ENCODE peak calls at places on chromosome 14, in ten cellular contexts. One of them, this sample, is unnamed.

GRCh38 chr14:103624860-103625259 is 4.2 kb upstream of the KLC1 start:
- DNase-seq in adrenal gland: peak; percentile 81
- DNase-seq in effector memory CD4-positive, alpha-beta T cell: no peak
- DNase-seq in NCI-H460: peak; percentile 88
- DNase-seq in activated T-helper 2 cell treated with anti-CD3 and anti-CD28 coated beads, Interferon-gamma antibody, Interleukin-2, Interleukin-4, amounts not matched to agents 10 μg/mL and 5 μg/mL and 100 μg/mL, durations not matched to agents 14 hours and 24 hours and 36 hours: no peak
- DNase-seq in CD4-positive, alpha-beta T cell: no peak
- DNase-seq in stimulated activated CD4-positive, alpha-beta T cell treated with anti-CD3 and anti-CD28 coated beads, TNF-alpha, amount 100 ng/mL, for 48 hours: no peak
- DNase-seq in NCI-H526 treated with DMSO at 0.1 percent for 48 hours: no peak
- DNase-seq in dermis microvascular lymphatic vessel endothelial cell: peak; percentile 32
- DNase-seq in HCEC 1CT: peak; percentile 73
- DNase-seq in this sample: no peak

GRCh38 chr14:91299483-91300115 is 55.1 kb upstream of the GPR68 start:
- DNase-seq in adrenal gland: no peak
- DNase-seq in effector memory CD4-positive, alpha-beta T cell: no peak
- DNase-seq in NCI-H460: no peak
- DNase-seq in activated T-helper 2 cell treated with anti-CD3 and anti-CD28 coated beads, Interferon-gamma antibody, Interleukin-2, Interleukin-4, amounts not matched to agents 10 μg/mL and 5 μg/mL and 100 μg/mL, durations not matched to agents 14 hours and 24 hours and 36 hours: no peak
- DNase-seq in CD4-positive, alpha-beta T cell: no peak
- DNase-seq in stimulated activated CD4-positive, alpha-beta T cell treated with anti-CD3 and anti-CD28 coated beads, TNF-alpha, amount 100 ng/mL, for 48 hours: peak; percentile 48
- DNase-seq in NCI-H526 treated with DMSO at 0.1 percent for 48 hours: no peak
- DNase-seq in dermis microvascular lymphatic vessel endothelial cell: no peak
- DNase-seq in HCEC 1CT: no peak
- DNase-seq in this sample: no peak

GRCh38 chr14:89425931-89426330 is 8.9 kb upstream of the FOXN3 start:
- DNase-seq in adrenal gland: no peak
- DNase-seq in effector memory CD4-positive, alpha-beta T cell: no peak
- DNase-seq in NCI-H460: no peak
- DNase-seq in activated T-helper 2 cell treated with anti-CD3 and anti-CD28 coated beads, Interferon-gamma antibody, Interleukin-2, Interleukin-4, amounts not matched to agents 10 μg/mL and 5 μg/mL and 100 μg/mL, durations not matched to agents 14 hours and 24 hours and 36 hours: no peak
- DNase-seq in CD4-positive, alpha-beta T cell: no peak
- DNase-seq in stimulated activated CD4-positive, alpha-beta T cell treated with anti-CD3 and anti-CD28 coated beads, TNF-alpha, amount 100 ng/mL, for 48 hours: no peak
- DNase-seq in NCI-H526 treated with DMSO at 0.1 percent for 48 hours: no peak
- DNase-seq in dermis microvascular lymphatic vessel endothelial cell: peak; percentile 79
- DNase-seq in HCEC 1CT: peak; percentile 98
- DNase-seq in this sample: no peak

GRCh38 chr14:70188608-70189540 is at the start of gene SLC8A3:
- DNase-seq in adrenal gland: peak; percentile 10
- DNase-seq in effector memory CD4-positive, alpha-beta T cell: no peak
- DNase-seq in NCI-H460: peak; percentile 5
- DNase-seq in activated T-helper 2 cell treated with anti-CD3 and anti-CD28 coated beads, Interferon-gamma antibody, Interleukin-2, Interleukin-4, amounts not matched to agents 10 μg/mL and 5 μg/mL and 100 μg/mL, durations not matched to agents 14 hours and 24 hours and 36 hours: peak; percentile 9
- DNase-seq in CD4-positive, alpha-beta T cell: no peak
- DNase-seq in stimulated activated CD4-positive, alpha-beta T cell treated with anti-CD3 and anti-CD28 coated beads, TNF-alpha, amount 100 ng/mL, for 48 hours: peak; percentile 12
- DNase-seq in NCI-H526 treated with DMSO at 0.1 percent for 48 hours: peak; percentile 69
- DNase-seq in dermis microvascular lymphatic vessel endothelial cell: peak; percentile 11
- DNase-seq in HCEC 1CT: peak; percentile 8
- DNase-seq in this sample: peak; percentile 53

GRCh38 chr14:99595034-99595433 is 9.0 kb downstream of the CCDC85C start:
- DNase-seq in adrenal gland: no peak
- DNase-seq in effector memory CD4-positive, alpha-beta T cell: no peak
- DNase-seq in NCI-H460: no peak
- DNase-seq in activated T-helper 2 cell treated with anti-CD3 and anti-CD28 coated beads, Interferon-gamma antibody, Interleukin-2, Interleukin-4, amounts not matched to agents 10 μg/mL and 5 μg/mL and 100 μg/mL, durations not matched to agents 14 hours and 24 hours and 36 hours: peak; percentile 41
- DNase-seq in CD4-positive, alpha-beta T cell: no peak
- DNase-seq in stimulated activated CD4-positive, alpha-beta T cell treated with anti-CD3 and anti-CD28 coated beads, TNF-alpha, amount 100 ng/mL, for 48 hours: peak; percentile 19
- DNase-seq in NCI-H526 treated with DMSO at 0.1 percent for 48 hours: no peak
- DNase-seq in dermis microvascular lymphatic vessel endothelial cell: no peak
- DNase-seq in HCEC 1CT: no peak
- DNase-seq in this sample: no peak

GRCh38 chr14:91470216-91470615 is 39.9 kb downstream of the PPP4R3A start:
- DNase-seq in adrenal gland: no peak
- DNase-seq in effector memory CD4-positive, alpha-beta T cell: no peak
- DNase-seq in NCI-H460: no peak
- DNase-seq in activated T-helper 2 cell treated with anti-CD3 and anti-CD28 coated beads, Interferon-gamma antibody, Interleukin-2, Interleukin-4, amounts not matched to agents 10 μg/mL and 5 μg/mL and 100 μg/mL, durations not matched to agents 14 hours and 24 hours and 36 hours: no peak
- DNase-seq in CD4-positive, alpha-beta T cell: no peak
- DNase-seq in stimulated activated CD4-positive, alpha-beta T cell treated with anti-CD3 and anti-CD28 coated beads, TNF-alpha, amount 100 ng/mL, for 48 hours: no peak
- DNase-seq in NCI-H526 treated with DMSO at 0.1 percent for 48 hours: no peak
- DNase-seq in dermis microvascular lymphatic vessel endothelial cell: no peak
- DNase-seq in HCEC 1CT: no peak
- DNase-seq in this sample: no peak

GRCh38 chr14:92154283-92154942 is 32.6 kb downstream of the CPSF2 start:
- DNase-seq in adrenal gland: no peak
- DNase-seq in effector memory CD4-positive, alpha-beta T cell: no peak
- DNase-seq in NCI-H460: no peak
- DNase-seq in activated T-helper 2 cell treated with anti-CD3 and anti-CD28 coated beads, Interferon-gamma antibody, Interleukin-2, Interleukin-4, amounts not matched to agents 10 μg/mL and 5 μg/mL and 100 μg/mL, durations not matched to agents 14 hours and 24 hours and 36 hours: no peak
- DNase-seq in CD4-positive, alpha-beta T cell: no peak
- DNase-seq in stimulated activated CD4-positive, alpha-beta T cell treated with anti-CD3 and anti-CD28 coated beads, TNF-alpha, amount 100 ng/mL, for 48 hours: no peak
- DNase-seq in NCI-H526 treated with DMSO at 0.1 percent for 48 hours: no peak
- DNase-seq in dermis microvascular lymphatic vessel endothelial cell: no peak
- DNase-seq in HCEC 1CT: peak; percentile 34
- DNase-seq in this sample: no peak

GRCh38 chr14:95525999-95526398 is 8.9 kb upstream of the GLRX5 start:
- DNase-seq in adrenal gland: no peak
- DNase-seq in effector memory CD4-positive, alpha-beta T cell: no peak
- DNase-seq in NCI-H460: no peak
- DNase-seq in activated T-helper 2 cell treated with anti-CD3 and anti-CD28 coated beads, Interferon-gamma antibody, Interleukin-2, Interleukin-4, amounts not matched to agents 10 μg/mL and 5 μg/mL and 100 μg/mL, durations not matched to agents 14 hours and 24 hours and 36 hours: no peak
- DNase-seq in CD4-positive, alpha-beta T cell: no peak
- DNase-seq in stimulated activated CD4-positive, alpha-beta T cell treated with anti-CD3 and anti-CD28 coated beads, TNF-alpha, amount 100 ng/mL, for 48 hours: no peak
- DNase-seq in NCI-H526 treated with DMSO at 0.1 percent for 48 hours: no peak
- DNase-seq in dermis microvascular lymphatic vessel endothelial cell: no peak
- DNase-seq in HCEC 1CT: no peak
- DNase-seq in this sample: no peak

GRCh38 chr14:68937790-68938514 is 41.1 kb downstream of the ACTN1 start:
- DNase-seq in adrenal gland: peak; percentile 36
- DNase-seq in effector memory CD4-positive, alpha-beta T cell: no peak
- DNase-seq in NCI-H460: no peak
- DNase-seq in activated T-helper 2 cell treated with anti-CD3 and anti-CD28 coated beads, Interferon-gamma antibody, Interleukin-2, Interleukin-4, amounts not matched to agents 10 μg/mL and 5 μg/mL and 100 μg/mL, durations not matched to agents 14 hours and 24 hours and 36 hours: no peak
- DNase-seq in CD4-positive, alpha-beta T cell: peak; percentile 9
- DNase-seq in stimulated activated CD4-positive, alpha-beta T cell treated with anti-CD3 and anti-CD28 coated beads, TNF-alpha, amount 100 ng/mL, for 48 hours: no peak
- DNase-seq in NCI-H526 treated with DMSO at 0.1 percent for 48 hours: no peak
- DNase-seq in dermis microvascular lymphatic vessel endothelial cell: no peak
- DNase-seq in HCEC 1CT: no peak
- DNase-seq in this sample: no peak

GRCh38 chr14:104891121-104891551 is 26.1 kb downstream of the CEP170B start:
- DNase-seq in adrenal gland: no peak
- DNase-seq in effector memory CD4-positive, alpha-beta T cell: no peak
- DNase-seq in NCI-H460: no peak
- DNase-seq in activated T-helper 2 cell treated with anti-CD3 and anti-CD28 coated beads, Interferon-gamma antibody, Interleukin-2, Interleukin-4, amounts not matched to agents 10 μg/mL and 5 μg/mL and 100 μg/mL, durations not matched to agents 14 hours and 24 hours and 36 hours: no peak
- DNase-seq in CD4-positive, alpha-beta T cell: no peak
- DNase-seq in stimulated activated CD4-positive, alpha-beta T cell treated with anti-CD3 and anti-CD28 coated beads, TNF-alpha, amount 100 ng/mL, for 48 hours: no peak
- DNase-seq in NCI-H526 treated with DMSO at 0.1 percent for 48 hours: no peak
- DNase-seq in dermis microvascular lymphatic vessel endothelial cell: no peak
- DNase-seq in HCEC 1CT: no peak
- DNase-seq in this sample: no peak

GRCh38 chr14:67187826-67188225 is 1.4 kb upstream of the GARIN2 start:
- DNase-seq in adrenal gland: no peak
- DNase-seq in effector memory CD4-positive, alpha-beta T cell: no peak
- DNase-seq in NCI-H460: no peak
- DNase-seq in activated T-helper 2 cell treated with anti-CD3 and anti-CD28 coated beads, Interferon-gamma antibody, Interleukin-2, Interleukin-4, amounts not matched to agents 10 μg/mL and 5 μg/mL and 100 μg/mL, durations not matched to agents 14 hours and 24 hours and 36 hours: no peak
- DNase-seq in CD4-positive, alpha-beta T cell: no peak
- DNase-seq in stimulated activated CD4-positive, alpha-beta T cell treated with anti-CD3 and anti-CD28 coated beads, TNF-alpha, amount 100 ng/mL, for 48 hours: no peak
- DNase-seq in NCI-H526 treated with DMSO at 0.1 percent for 48 hours: no peak
- DNase-seq in dermis microvascular lymphatic vessel endothelial cell: no peak
- DNase-seq in HCEC 1CT: peak; percentile 58
- DNase-seq in this sample: no peak

GRCh38 chr14:59507063-59507751 is 22.9 kb downstream of the JKAMP start:
- DNase-seq in adrenal gland: peak; percentile 66
- DNase-seq in effector memory CD4-positive, alpha-beta T cell: no peak
- DNase-seq in NCI-H460: peak; percentile 76
- DNase-seq in activated T-helper 2 cell treated with anti-CD3 and anti-CD28 coated beads, Interferon-gamma antibody, Interleukin-2, Interleukin-4, amounts not matched to agents 10 μg/mL and 5 μg/mL and 100 μg/mL, durations not matched to agents 14 hours and 24 hours and 36 hours: peak; percentile 33
- DNase-seq in CD4-positive, alpha-beta T cell: peak; percentile 30
- DNase-seq in stimulated activated CD4-positive, alpha-beta T cell treated with anti-CD3 and anti-CD28 coated beads, TNF-alpha, amount 100 ng/mL, for 48 hours: peak; percentile 21
- DNase-seq in NCI-H526 treated with DMSO at 0.1 percent for 48 hours: peak; percentile 39
- DNase-seq in dermis microvascular lymphatic vessel endothelial cell: no peak
- DNase-seq in HCEC 1CT: peak; percentile 58
- DNase-seq in this sample: peak; percentile 21

GRCh38 chr14:33848706-33849454 is 102.0 kb downstream of the EGLN3 start:
- DNase-seq in adrenal gland: peak; percentile 65
- DNase-seq in effector memory CD4-positive, alpha-beta T cell: no peak
- DNase-seq in NCI-H460: peak; percentile 70
- DNase-seq in activated T-helper 2 cell treated with anti-CD3 and anti-CD28 coated beads, Interferon-gamma antibody, Interleukin-2, Interleukin-4, amounts not matched to agents 10 μg/mL and 5 μg/mL and 100 μg/mL, durations not matched to agents 14 hours and 24 hours and 36 hours: no peak
- DNase-seq in CD4-positive, alpha-beta T cell: no peak
- DNase-seq in stimulated activated CD4-positive, alpha-beta T cell treated with anti-CD3 and anti-CD28 coated beads, TNF-alpha, amount 100 ng/mL, for 48 hours: peak; percentile 10
- DNase-seq in NCI-H526 treated with DMSO at 0.1 percent for 48 hours: peak; percentile 94
- DNase-seq in dermis microvascular lymphatic vessel endothelial cell: peak; percentile 18
- DNase-seq in HCEC 1CT: no peak
- DNase-seq in this sample: peak; percentile 60

GRCh38 chr14:92945544-92945943 is 22.6 kb downstream of the CHGA start:
- DNase-seq in adrenal gland: no peak
- DNase-seq in effector memory CD4-positive, alpha-beta T cell: no peak
- DNase-seq in NCI-H460: no peak
- DNase-seq in activated T-helper 2 cell treated with anti-CD3 and anti-CD28 coated beads, Interferon-gamma antibody, Interleukin-2, Interleukin-4, amounts not matched to agents 10 μg/mL and 5 μg/mL and 100 μg/mL, durations not matched to agents 14 hours and 24 hours and 36 hours: no peak
- DNase-seq in CD4-positive, alpha-beta T cell: no peak
- DNase-seq in stimulated activated CD4-positive, alpha-beta T cell treated with anti-CD3 and anti-CD28 coated beads, TNF-alpha, amount 100 ng/mL, for 48 hours: no peak
- DNase-seq in NCI-H526 treated with DMSO at 0.1 percent for 48 hours: no peak
- DNase-seq in dermis microvascular lymphatic vessel endothelial cell: no peak
- DNase-seq in HCEC 1CT: no peak
- DNase-seq in this sample: no peak

GRCh38 chr14:74574092-74574438 is 38.0 kb downstream of the LTBP2 start:
- DNase-seq in adrenal gland: no peak
- DNase-seq in effector memory CD4-positive, alpha-beta T cell: no peak
- DNase-seq in NCI-H460: no peak
- DNase-seq in activated T-helper 2 cell treated with anti-CD3 and anti-CD28 coated beads, Interferon-gamma antibody, Interleukin-2, Interleukin-4, amounts not matched to agents 10 μg/mL and 5 μg/mL and 100 μg/mL, durations not matched to agents 14 hours and 24 hours and 36 hours: no peak
- DNase-seq in CD4-positive, alpha-beta T cell: no peak
- DNase-seq in stimulated activated CD4-positive, alpha-beta T cell treated with anti-CD3 and anti-CD28 coated beads, TNF-alpha, amount 100 ng/mL, for 48 hours: no peak
- DNase-seq in NCI-H526 treated with DMSO at 0.1 percent for 48 hours: no peak
- DNase-seq in dermis microvascular lymphatic vessel endothelial cell: no peak
- DNase-seq in HCEC 1CT: no peak
- DNase-seq in this sample: no peak

GRCh38 chr14:51774209-51774608 is 86.2 kb upstream of the GNG2 start:
- DNase-seq in adrenal gland: no peak
- DNase-seq in effector memory CD4-positive, alpha-beta T cell: no peak
- DNase-seq in NCI-H460: no peak
- DNase-seq in activated T-helper 2 cell treated with anti-CD3 and anti-CD28 coated beads, Interferon-gamma antibody, Interleukin-2, Interleukin-4, amounts not matched to agents 10 μg/mL and 5 μg/mL and 100 μg/mL, durations not matched to agents 14 hours and 24 hours and 36 hours: no peak
- DNase-seq in CD4-positive, alpha-beta T cell: no peak
- DNase-seq in stimulated activated CD4-positive, alpha-beta T cell treated with anti-CD3 and anti-CD28 coated beads, TNF-alpha, amount 100 ng/mL, for 48 hours: no peak
- DNase-seq in NCI-H526 treated with DMSO at 0.1 percent for 48 hours: no peak
- DNase-seq in dermis microvascular lymphatic vessel endothelial cell: no peak
- DNase-seq in HCEC 1CT: no peak
- DNase-seq in this sample: no peak

GRCh38 chr14:74882103-74882920 is 596 bp downstream of the DLST start:
- DNase-seq in adrenal gland: peak; percentile 59
- DNase-seq in effector memory CD4-positive, alpha-beta T cell: peak; percentile 47
- DNase-seq in NCI-H460: no peak
- DNase-seq in activated T-helper 2 cell treated with anti-CD3 and anti-CD28 coated beads, Interferon-gamma antibody, Interleukin-2, Interleukin-4, amounts not matched to agents 10 μg/mL and 5 μg/mL and 100 μg/mL, durations not matched to agents 14 hours and 24 hours and 36 hours: no peak
- DNase-seq in CD4-positive, alpha-beta T cell: peak; percentile 39
- DNase-seq in stimulated activated CD4-positive, alpha-beta T cell treated with anti-CD3 and anti-CD28 coated beads, TNF-alpha, amount 100 ng/mL, for 48 hours: peak; percentile 40
- DNase-seq in NCI-H526 treated with DMSO at 0.1 percent for 48 hours: peak; percentile 52
- DNase-seq in dermis microvascular lymphatic vessel endothelial cell: no peak
- DNase-seq in HCEC 1CT: peak; percentile 54
- DNase-seq in this sample: no peak

GRCh38 chr14:68785817-68786490 is 6.9 kb downstream of the ZFP36L1 start:
- DNase-seq in adrenal gland: no peak
- DNase-seq in effector memory CD4-positive, alpha-beta T cell: peak; percentile 64
- DNase-seq in NCI-H460: no peak
- DNase-seq in activated T-helper 2 cell treated with anti-CD3 and anti-CD28 coated beads, Interferon-gamma antibody, Interleukin-2, Interleukin-4, amounts not matched to agents 10 μg/mL and 5 μg/mL and 100 μg/mL, durations not matched to agents 14 hours and 24 hours and 36 hours: no peak
- DNase-seq in CD4-positive, alpha-beta T cell: no peak
- DNase-seq in stimulated activated CD4-positive, alpha-beta T cell treated with anti-CD3 and anti-CD28 coated beads, TNF-alpha, amount 100 ng/mL, for 48 hours: no peak
- DNase-seq in NCI-H526 treated with DMSO at 0.1 percent for 48 hours: no peak
- DNase-seq in dermis microvascular lymphatic vessel endothelial cell: no peak
- DNase-seq in HCEC 1CT: peak; percentile 71
- DNase-seq in this sample: no peak

GRCh38 chr14:86712176-86712575 is 1182.2 kb downstream of the FLRT2 start:
- DNase-seq in adrenal gland: peak; percentile 1
- DNase-seq in effector memory CD4-positive, alpha-beta T cell: no peak
- DNase-seq in NCI-H460: no peak
- DNase-seq in activated T-helper 2 cell treated with anti-CD3 and anti-CD28 coated beads, Interferon-gamma antibody, Interleukin-2, Interleukin-4, amounts not matched to agents 10 μg/mL and 5 μg/mL and 100 μg/mL, durations not matched to agents 14 hours and 24 hours and 36 hours: no peak
- DNase-seq in CD4-positive, alpha-beta T cell: no peak
- DNase-seq in stimulated activated CD4-positive, alpha-beta T cell treated with anti-CD3 and anti-CD28 coated beads, TNF-alpha, amount 100 ng/mL, for 48 hours: no peak
- DNase-seq in NCI-H526 treated with DMSO at 0.1 percent for 48 hours: no peak
- DNase-seq in dermis microvascular lymphatic vessel endothelial cell: no peak
- DNase-seq in HCEC 1CT: no peak
- DNase-seq in this sample: no peak

GRCh38 chr14:52443506-52443905 is 108.8 kb downstream of the TXNDC16 start:
- DNase-seq in adrenal gland: no peak
- DNase-seq in effector memory CD4-positive, alpha-beta T cell: no peak
- DNase-seq in NCI-H460: no peak
- DNase-seq in activated T-helper 2 cell treated with anti-CD3 and anti-CD28 coated beads, Interferon-gamma antibody, Interleukin-2, Interleukin-4, amounts not matched to agents 10 μg/mL and 5 μg/mL and 100 μg/mL, durations not matched to agents 14 hours and 24 hours and 36 hours: no peak
- DNase-seq in CD4-positive, alpha-beta T cell: no peak
- DNase-seq in stimulated activated CD4-positive, alpha-beta T cell treated with anti-CD3 and anti-CD28 coated beads, TNF-alpha, amount 100 ng/mL, for 48 hours: no peak
- DNase-seq in NCI-H526 treated with DMSO at 0.1 percent for 48 hours: no peak
- DNase-seq in dermis microvascular lymphatic vessel endothelial cell: no peak
- DNase-seq in HCEC 1CT: no peak
- DNase-seq in this sample: no peak